ENCODE peak calls at places on chromosomes 16 and 17, in six cellular contexts. X, E, W, A, G and B are unnamed samples. For H3K4me1, the result is how much of the 10 kb centered on the place peaks cover.

GRCh38 chr17:75738218-75738802 is 17.1 kb downstream of the ITGB4 start:
- DNase-seq in X (no peak), W (no peak), E (no peak), G (no peak), A (no peak), B (peak)

GRCh38 chr16:54200161-54200534 is 86.4 kb downstream of the IRX3 start:
- DNase-seq in G (no peak), W (peak), E (no peak), A (no peak), X (no peak), B (no peak)

GRCh38 chr16:58105619-58106018 is 23.6 kb downstream of the CFAP20 start:
- DNase-seq in E (no peak), G (no peak), W (no peak), X (no peak), A (no peak), B (no peak)

GRCh38 chr16:19595043-19595767 is 39.7 kb downstream of the VPS35L start:
- DNase-seq in W (peak), G (peak), A (no peak), E (no peak), X (no peak), B (no peak)

GRCh38 chr16:51648521-51648920 is 497.5 kb upstream of the SALL1 start:
- DNase-seq in W (no peak), X (no peak), A (no peak), E (no peak), G (no peak), B (no peak)

GRCh38 chr17:61221597-61222471 is 177.8 kb upstream of the TBX2 start:
- DNase-seq in A (no peak), G (no peak), X (no peak), E (no peak), W (no peak), B (no peak)

GRCh38 chr17:44995602-44996001 is 27.5 kb upstream of the C1QL1 start:
- DNase-seq in X (no peak), A (no peak), E (no peak), G (no peak), W (no peak), B (no peak)

GRCh38 chr17:68094481-68095078 is 59.0 kb downstream of the KPNA2 start:
- DNase-seq in W (no peak), A (no peak), X (no peak), E (no peak), G (no peak), B (no peak)

GRCh38 chr17:64418506-64419339 is 28.1 kb upstream of the PECAM1 start:
- DNase-seq in E (no peak), X (no peak), G (no peak), W (peak), A (no peak), B (no peak)

GRCh38 chr16:23343643-23344612 is 41.8 kb downstream of the SCNN1B start:
- DNase-seq in X (no peak), W (no peak), A (peak), G (no peak), E (no peak), B (no peak)

GRCh38 chr16:81638286-81638945 is 140.7 kb upstream of the PLCG2 start:
- DNase-seq in E (no peak), X (no peak), W (no peak), A (no peak), G (no peak), B (no peak)

GRCh38 chr17:57989011-57989345 is 924 bp upstream of the VEZF1 start:
- DNase-seq in E (no peak), G (peak), A (no peak), W (peak), X (no peak), B (no peak)

GRCh38 chr16:27547134-27547533 is 2.6 kb downstream of the GTF3C1 start:
- DNase-seq in X (no peak), E (no peak), A (no peak), W (no peak), G (no peak), B (peak)

GRCh38 chr17:38604479-38605229 is 1.1 kb downstream of the SRCIN1 start:
- DNase-seq in E (no peak), A (no peak), X (no peak), G (no peak), W (peak), B (no peak)

GRCh38 chr16:4298761-4299522 is 16.9 kb upstream of the GLIS2 start:
- DNase-seq in X (no peak), E (no peak), W (peak), G (peak), A (peak), B (no peak)

GRCh38 chr17:36542755-36543154 is 2.0 kb upstream of the GGNBP2 start:
- DNase-seq in A (no peak), W (no peak), E (no peak), X (no peak), G (no peak), B (no peak)

GRCh38 chr16:13873835-13874438 is 46.0 kb upstream of the ERCC4 start:
- DNase-seq in E (no peak), W (peak), G (no peak), X (no peak), A (no peak), B (no peak)

GRCh38 chr17:55421179-55421934 is at the start of gene MMD:
- DNase-seq in A (peak), X (no peak), G (no peak), W (no peak), E (peak), B (peak)

GRCh38 chr16:85360323-85361277 is 248.3 kb upstream of the CIBAR2 start:
- DNase-seq in G (peak), E (peak), A (peak), X (no peak), W (no peak), B (no peak)

GRCh38 chr17:62778990-62779681 is 29.0 kb downstream of the MARCHF10 start:
- DNase-seq in W (peak), A (peak), E (no peak), G (peak), X (no peak), B (no peak)

GRCh38 chr16:83955218-83956130 is 2.4 kb downstream of the OSGIN1 start:
- DNase-seq in W (no peak), G (no peak), X (no peak), A (no peak), E (no peak), B (no peak)
- H3K4me3 ChIP-seq in W (peak), G (no peak), X (no peak), A (no peak), E (peak), B (no peak)

GRCh38 chr16:50643192-50643591 is 37.9 kb downstream of the SNX20 start:
- DNase-seq in W (no peak), X (no peak), A (no peak), G (no peak), E (no peak), B (no peak)

GRCh38 chr16:50646345-50646744 is 34.8 kb downstream of the SNX20 start:
- DNase-seq in E (no peak), A (no peak), G (no peak), X (no peak), W (no peak), B (no peak)

GRCh38 chr16:50644245-50644644 is 36.9 kb downstream of the SNX20 start:
- DNase-seq in G (no peak), X (no peak), A (no peak), W (no peak), E (no peak), B (no peak)

GRCh38 chr16:50644730-50645129 is 36.4 kb downstream of the SNX20 start:
- DNase-seq in G (peak), X (no peak), E (peak), A (no peak), W (peak), B (no peak)

DNA sequence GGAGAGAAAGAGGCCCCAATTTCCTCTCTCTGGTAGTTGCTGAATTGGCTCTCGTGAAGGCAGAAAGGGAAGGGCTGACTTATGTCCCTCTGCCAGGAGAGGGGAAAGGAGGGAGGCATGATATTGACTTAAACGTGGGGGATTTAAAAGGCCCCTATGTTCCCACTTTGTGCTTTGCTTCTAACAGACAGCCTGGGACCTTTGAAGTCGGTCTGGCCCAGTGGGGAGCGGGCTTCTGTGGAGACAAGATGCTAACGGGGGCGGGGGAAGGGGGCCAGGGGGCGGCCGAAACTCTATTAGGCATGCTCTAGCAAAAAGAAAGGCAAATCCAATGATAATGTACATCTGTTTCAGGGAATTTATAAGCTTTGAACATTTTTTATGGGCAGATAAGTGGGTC is 35.3 kb downstream of the SNX20 start:
- DNase-seq in A (no peak), W (no peak), X (no peak), G (no peak), E (no peak), B (no peak)
- TF ChIP-seq POLR2A in A (no peak), W (no peak), X (no peak), G (no peak), E (no peak), B (no peak)

GRCh38 chr16:26542198-26542597 is 524.5 kb upstream of the C16orf82 start:
- DNase-seq in X (no peak), E (no peak), G (no peak), A (no peak), W (no peak), B (no peak)

GRCh38 chr16:26547681-26548080 is 519.0 kb upstream of the C16orf82 start:
- DNase-seq in W (no peak), A (no peak), X (no peak), G (no peak), E (no peak), B (no peak)

GRCh38 chr16:26550111-26550610 is 516.6 kb upstream of the C16orf82 start:
- DNase-seq in A (no peak), W (no peak), E (no peak), G (no peak), X (no peak), B (no peak)

DNA sequence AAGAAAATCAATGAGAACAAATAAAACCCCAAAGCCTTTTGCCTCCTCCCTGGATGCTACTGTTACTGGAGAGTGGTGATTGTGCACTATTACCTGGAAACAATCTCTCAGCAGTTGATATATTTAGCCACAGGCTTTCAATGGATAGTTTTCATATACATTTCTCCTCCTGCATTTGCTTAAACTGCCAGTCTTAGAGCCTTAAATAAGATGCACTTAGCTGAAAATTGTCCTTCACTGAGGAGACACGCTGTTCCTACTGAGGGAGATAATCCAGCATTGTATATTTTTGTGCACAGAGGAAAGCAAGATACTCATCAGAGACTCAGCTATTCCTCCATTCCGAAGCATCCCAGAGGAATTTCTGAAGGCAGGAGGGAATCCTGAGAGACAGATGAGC is 520.2 kb upstream of the C16orf82 start:
- DNase-seq in G (no peak), X (no peak), W (no peak), E (no peak), A (no peak), B (no peak)
- H3K4me1 ChIP-seq in G (under half), X (under half), W (under half), E (under half), A (under half), B (under half)

GRCh38 chr17:29616300-29617048 is 6.2 kb downstream of the CORO6 start:
- DNase-seq in X (no peak), E (no peak), A (no peak), W (no peak), G (no peak), B (no peak)

GRCh38 chr17:29613856-29614255 is 8.9 kb downstream of the CORO6 start:
- DNase-seq in W (no peak), G (no peak), A (no peak), E (no peak), X (no peak), B (no peak)

GRCh38 chr17:29615492-29616299 is 7.0 kb downstream of the CORO6 start:
- DNase-seq in G (peak), W (peak), X (peak), E (peak), A (peak), B (peak)

GRCh38 chr17:29614345-29615047 is 8.2 kb downstream of the CORO6 start:
- DNase-seq in W (no peak), E (no peak), A (no peak), X (no peak), G (no peak), B (peak)

DNA sequence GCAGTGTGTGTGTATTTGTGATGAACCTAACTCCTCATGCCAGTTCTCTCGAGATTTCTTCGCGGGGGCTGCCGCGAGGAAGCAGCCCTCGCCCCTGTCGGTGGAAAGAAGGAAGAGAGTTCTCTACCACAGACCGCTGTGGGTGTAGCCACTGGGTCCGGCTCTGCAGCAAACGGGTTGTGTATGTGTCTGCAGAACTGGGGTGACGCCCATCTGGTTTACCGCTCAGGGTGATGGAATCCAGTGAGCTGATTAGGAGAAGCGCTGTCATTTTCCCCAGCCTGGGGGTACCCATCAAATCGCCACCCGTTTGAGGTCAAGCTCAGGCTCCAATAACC is 7.7 kb downstream of the CORO6 start:
- DNase-seq in G (no peak), W (no peak), A (no peak), E (no peak), X (no peak), B (peak)
- H3K4me3 ChIP-seq in G (peak), W (no peak), A (peak), E (no peak), X (peak), B (peak)

GRCh38 chr16:28977703-28978641 is 3.4 kb downstream of the SPNS1 start:
- DNase-seq in G (no peak), X (no peak), A (no peak), W (no peak), E (no peak), B (no peak)

GRCh38 chr16:28975158-28975603 is 603 bp downstream of the SPNS1 start:
- DNase-seq in A (no peak), G (no peak), W (no peak), X (no peak), E (no peak), B (no peak)

GRCh38 chr16:28974007-28974436 is 556 bp upstream of the SPNS1 start:
- DNase-seq in X (no peak), E (no peak), G (peak), W (peak), A (no peak), B (peak)

GRCh38 chr16:28974437-28975157 is at the start of gene SPNS1:
- DNase-seq in X (peak), G (peak), W (peak), E (peak), A (peak), B (peak)
- TF ChIP-seq POLR2A in X (peak), G (no peak), W (peak), E (peak), A (peak), B (no peak)

DNA sequence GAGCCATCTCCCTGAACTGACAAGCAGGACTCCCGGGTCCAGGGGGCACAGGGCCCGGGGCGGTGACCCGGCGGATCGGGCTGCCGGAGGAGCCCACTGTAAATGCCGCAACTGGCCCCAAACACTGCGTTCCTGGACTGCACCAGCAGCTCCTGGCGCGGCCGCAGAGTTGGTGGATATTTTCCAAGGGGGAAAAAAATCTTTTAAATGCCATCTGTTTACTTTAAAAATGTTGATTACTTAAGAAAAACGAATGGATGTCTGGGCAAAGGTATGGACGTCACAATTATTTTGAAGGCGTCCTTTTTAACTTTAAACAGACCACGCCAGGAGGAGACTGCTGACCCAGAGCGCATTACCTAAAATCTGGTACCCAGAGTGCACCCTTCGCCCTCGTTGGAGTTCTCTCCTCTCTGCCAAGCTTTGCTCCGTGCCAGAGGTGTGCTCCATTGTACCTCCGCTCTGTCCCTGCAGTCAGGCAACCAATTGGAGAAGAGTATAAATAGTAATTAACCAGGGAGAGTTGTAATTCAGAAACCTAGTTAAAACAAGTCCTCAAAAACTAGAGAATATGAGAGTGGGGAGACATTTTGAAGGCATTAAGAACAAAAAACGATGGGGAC is 3.5 kb downstream of the HS3ST3B1 start:
- DNase-seq in G (no peak), E (peak), X (no peak), A (no peak), W (no peak), B (no peak)
- H3K4me1 ChIP-seq in G (half or more), E (under half), X (under half), A (under half), W (under half), B (under half)

GRCh38 chr17:83200231-83200699 is 120.9 kb downstream of the METRNL start:
- DNase-seq in W (no peak), X (peak), G (peak), E (peak), A (peak), B (peak)
- H3K4me3 ChIP-seq in W (no peak), X (no peak), G (no peak), E (no peak), A (no peak), B (peak)

DNA sequence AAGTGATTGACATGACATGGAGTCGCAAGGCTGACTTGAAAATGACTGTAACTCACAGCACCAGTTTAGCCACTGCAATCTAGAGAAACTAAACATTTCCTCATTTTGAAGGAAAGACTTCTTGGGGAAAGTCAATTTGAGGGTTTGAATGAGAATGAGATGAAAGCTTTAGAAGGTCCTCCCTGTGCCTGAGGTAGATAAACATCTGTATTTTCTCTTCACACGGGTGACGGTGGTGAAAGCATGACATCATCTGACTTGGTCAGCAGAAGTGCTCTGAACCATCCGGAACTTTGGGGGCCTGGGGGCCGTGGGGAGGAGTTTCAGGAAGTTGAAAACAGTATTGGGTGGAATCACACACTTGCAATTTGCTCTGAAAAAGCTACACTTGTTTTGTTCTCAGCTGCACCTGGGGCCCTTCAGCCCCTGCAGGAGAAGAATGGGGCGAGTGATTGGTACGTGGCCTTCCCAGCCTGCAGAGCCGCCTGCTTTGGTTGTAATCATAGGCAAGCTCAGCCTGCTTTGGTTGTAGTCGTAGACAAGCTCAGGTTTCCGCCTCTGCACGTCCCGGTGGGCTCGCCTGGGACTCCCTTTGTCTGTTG is 5.0 kb downstream of the BANP start:
- DNase-seq in E (no peak), X (no peak), G (no peak), A (no peak), W (no peak), B (peak)
- TF ChIP-seq POLR2A in E (no peak), X (peak), G (no peak), A (no peak), W (no peak), B (no peak)